ENCODE peak calls at places on chromosomes 4 and X, in nine cellular contexts. K is A549, O is body of pancreas, U is esophagus squamous epithelium, G is suprapubic skin, I is Peyer's patch, Q is NB4, R is ovary, Z is uterus. D is an unnamed sample.

GRCh38 chrX:34927866-34928265 is 14.7 kb upstream of the FAM47B start:
- DNase-seq in Q (no peak), G (no peak), Z (no peak), U (no peak), R (no peak), I (no peak), K (no peak), O (no peak), D (no peak)

GRCh38 chr4:113468165-113469022 is 293.1 kb downstream of the CAMK2D start:
- DNase-seq in U (peak; percentile 1), O (peak; percentile 16), Q (peak; percentile 23), K (peak; percentile 79), I (peak; percentile 52), Z (peak; percentile 78), G (peak; percentile 91), R (peak; percentile 57), D (no peak)

GRCh38 chr4:185774815-185775684 is 36.9 kb downstream of the SORBS2 start:
- DNase-seq in U (no peak), I (no peak), Z (no peak), O (peak; percentile 58), K (peak; percentile 15), R (no peak), Q (no peak), G (no peak), D (no peak)

GRCh38 chrX:155956649-155957048 is 40.8 kb upstream of the IL9R start:
- DNase-seq in G (no peak), R (no peak), I (no peak), Z (no peak), K (no peak), O (no peak), Q (no peak), U (no peak), D (no peak)

GRCh38 chrX:118164138-118164537 is 47.5 kb upstream of the KLHL13 start:
- DNase-seq in R (no peak), U (no peak), G (no peak), Z (no peak), O (no peak), Q (no peak), K (no peak), I (no peak), D (no peak)

GRCh38 chrX:46730765-46731164 is 28.2 kb downstream of the SLC9A7 start:
- DNase-seq in K (no peak), U (no peak), I (no peak), O (no peak), R (no peak), G (no peak), Z (no peak), Q (no peak), D (no peak)

GRCh38 chrX:127708155-127708554 is 344.0 kb downstream of the ACTRT1 start:
- DNase-seq in Q (peak; percentile 36), I (no peak), R (no peak), G (no peak), U (no peak), K (peak; percentile 4), O (no peak), Z (no peak), D (no peak)

GRCh38 chr4:32106767-32107166 is 1386.6 kb downstream of the PCDH7 start:
- DNase-seq in I (no peak), U (no peak), R (no peak), Q (no peak), Z (no peak), K (no peak), G (no peak), O (no peak), D (no peak)

GRCh38 chr4:94208268-94208667 is 603 bp downstream of the SMARCAD1 start:
- DNase-seq in R (no peak), G (no peak), Q (peak; percentile 39), O (no peak), K (no peak), I (no peak), Z (no peak), U (no peak), D (no peak)

GRCh38 chr4:152516156-152516555 is 19.7 kb downstream of the FBXW7 start:
- DNase-seq in Z (no peak), G (no peak), O (no peak), I (no peak), R (no peak), Q (no peak), U (no peak), K (no peak), D (no peak)

GRCh38 chr4:52659722-52660261 is 691 bp upstream of the USP46 start:
- DNase-seq in Q (peak; percentile 61), O (peak; percentile 62), K (peak; percentile 21), R (peak; percentile 79), I (peak; percentile 81), G (peak; percentile 82), U (no peak), Z (peak; percentile 68), D (no peak)

GRCh38 chr4:52660643-52661042 is 1.5 kb upstream of the USP46 start:
- DNase-seq in O (no peak), K (no peak), Q (peak; percentile 15), R (no peak), G (no peak), U (no peak), Z (no peak), I (no peak), D (no peak)

GRCh38 chr4:52658671-52659015 is 458 bp downstream of the USP46 start:
- DNase-seq in I (peak; percentile 53), K (no peak), G (peak; percentile 63), U (no peak), Q (peak; percentile 64), Z (peak; percentile 22), R (no peak), O (no peak), D (no peak)

GRCh38 chr4:52657630-52658501 is 1.2 kb downstream of the USP46 start:
- DNase-seq in R (peak; percentile 48), Q (peak; percentile 30), G (peak; percentile 67), K (peak; percentile 9), U (no peak), I (no peak), Z (no peak), O (peak; percentile 20), D (no peak)

GRCh38 chr4:52659016-52659721 is at the start of gene USP46:
- DNase-seq in I (peak; percentile 89), U (peak; percentile 8), O (peak; percentile 78), Z (peak; percentile 77), Q (peak; percentile 84), K (peak; percentile 52), G (peak; percentile 79), R (peak; percentile 84), D (peak; percentile 53)
- TF ChIP-seq POLR2A in I (peak; percentile 33), U (no peak), O (peak; percentile 65), Z (no peak), Q (peak; percentile 59), K (peak; percentile 43), G (no peak), R (peak; percentile 40), D (peak; percentile 38)

GRCh38 chrX:138756234-138756633 is 44.7 kb upstream of the FGF13 start:
- DNase-seq in U (no peak), Z (no peak), R (peak; percentile 44), I (no peak), Q (peak; percentile 2), O (no peak), G (no peak), K (peak; percentile 11), D (no peak)
- TF ChIP-seq POLR2A in U (no peak), Z (no peak), R (no peak), I (no peak), Q (no peak), O (no peak), G (no peak), K (no peak), D (no peak)

DNA sequence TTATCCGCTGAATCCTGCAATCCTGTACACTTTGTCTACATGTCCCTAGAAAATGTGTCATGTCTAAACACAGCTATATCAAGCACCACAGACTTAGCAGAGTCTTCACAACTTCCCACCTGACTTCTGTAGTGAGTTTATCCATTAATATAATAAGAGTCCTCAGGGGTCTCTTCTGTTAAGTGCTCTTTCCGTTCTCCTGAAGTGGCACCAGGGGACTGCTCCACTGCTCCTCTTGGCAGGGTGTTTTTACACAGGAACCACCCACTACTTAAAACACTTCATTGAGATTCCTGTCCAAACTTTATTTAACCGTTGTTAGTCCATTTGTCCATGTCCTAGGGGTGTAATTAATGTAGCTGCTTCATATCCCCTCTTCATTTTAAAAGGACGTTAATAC is 1000.4 kb downstream of the STPG2 start:
- DNase-seq in G (no peak), Q (no peak), O (no peak), I (no peak), U (no peak), K (no peak), R (no peak), Z (no peak), D (no peak)
- TF ChIP-seq POLR2A in G (no peak), Q (no peak), O (no peak), I (no peak), U (no peak), K (no peak), R (no peak), Z (no peak), D (no peak)

GRCh38 chr4:139300431-139301142 is 718 bp upstream of the NAA15 start:
- DNase-seq in R (no peak), I (no peak), Q (peak; percentile 68), G (no peak), Z (no peak), U (no peak), K (peak; percentile 25), O (no peak), D (no peak)

GRCh38 chr4:139304920-139305319 is 2.6 kb upstream of the NDUFC1 start:
- DNase-seq in I (no peak), K (no peak), U (no peak), Q (no peak), Z (no peak), R (no peak), O (no peak), G (no peak), D (no peak)

GRCh38 chr4:139301143-139301820 is at the start of gene NAA15:
- DNase-seq in Q (peak; percentile 99), I (peak; percentile 98), R (peak; percentile 98), U (peak; percentile 84), Z (peak; percentile 97), K (peak; percentile 97), G (peak; percentile 99), O (peak; percentile 97), D (peak; percentile 52)

GRCh38 chr4:139299536-139299935 is 1.8 kb upstream of the NAA15 start:
- DNase-seq in Q (no peak), K (no peak), O (no peak), R (no peak), I (no peak), G (no peak), Z (no peak), U (no peak), D (no peak)

DNA sequence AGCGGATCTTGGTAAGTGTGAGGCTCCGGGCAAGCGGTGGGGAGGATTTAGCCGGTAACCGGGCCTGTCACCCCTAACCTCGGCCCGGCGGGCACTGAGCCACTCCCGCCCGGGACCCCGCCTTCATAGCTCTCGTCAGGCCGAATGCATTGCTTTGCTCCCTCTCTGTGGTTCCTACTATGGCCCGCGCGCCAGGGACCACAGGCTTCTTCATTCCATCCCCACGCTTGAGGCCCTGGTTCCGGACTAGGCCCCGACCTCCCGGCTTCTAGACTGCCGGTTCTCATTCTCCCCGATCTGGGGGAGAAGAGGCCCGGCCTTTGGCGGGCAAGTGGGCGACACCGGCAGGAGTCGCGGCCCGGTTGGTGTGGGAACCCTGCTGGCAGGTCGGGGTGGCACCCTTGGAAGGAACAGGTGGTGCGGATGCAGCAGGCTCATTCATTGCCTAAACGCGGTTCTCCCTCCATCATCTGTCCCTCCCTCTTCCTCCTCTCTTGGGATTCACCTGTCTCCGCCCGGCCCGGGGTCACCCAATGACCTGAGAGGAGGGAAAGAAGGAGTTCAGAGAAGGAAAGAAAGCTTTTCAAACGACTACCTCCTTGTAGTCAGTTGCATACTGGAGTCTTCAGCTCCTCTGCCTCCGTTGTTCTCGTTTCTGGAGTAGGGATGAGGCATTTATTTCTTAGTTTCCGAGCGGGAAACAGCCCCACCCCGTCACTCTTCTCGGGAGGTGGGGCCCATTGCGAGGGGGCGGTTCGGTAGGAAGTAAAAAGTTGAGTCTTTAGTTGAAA is at the start of gene NDUFC1:
- DNase-seq in G (peak; percentile 79), Z (peak; percentile 50), K (peak; percentile 59), I (peak; percentile 74), Q (peak; percentile 79), R (peak; percentile 70), U (no peak), O (peak; percentile 39), D (no peak)
- TF ChIP-seq POLR2A in G (peak; percentile 57), Z (no peak), K (no peak), I (no peak), Q (no peak), R (no peak), U (no peak), O (peak; percentile 59), D (peak; percentile 10)